ENCODE peak calls at places on chromosomes 1 and 21, in nine cellular contexts. D, E, Z, C, N, K, S, V and O are unnamed samples.

GRCh38 chr21:41583274-41583790 is 75.4 kb upstream of the TMPRSS2 start:
- DNase-seq in D (no peak), E (no peak), Z (no peak), C (no peak), N (no peak), K (no peak), S (no peak), V (peak; percentile 56), O (no peak)

GRCh38 chr1:225694151-225694603 is 41.3 kb upstream of the ENAH start:
- DNase-seq in D (no peak), E (peak; percentile 39), Z (peak; percentile 70), C (no peak), N (no peak), K (no peak), S (peak; percentile 97), V (peak; percentile 16), O (no peak)

GRCh38 chr1:90417139-90417538 is 300.0 kb downstream of the BARHL2 start:
- DNase-seq in D (no peak), E (no peak), Z (no peak), C (no peak), N (no peak), K (no peak), S (no peak), V (no peak), O (no peak)

GRCh38 chr1:12088607-12089006 is 25.5 kb downstream of the TNFRSF8 start:
- DNase-seq in D (no peak), E (no peak), Z (no peak), C (no peak), N (no peak), K (no peak), S (no peak), V (no peak), O (no peak)

GRCh38 chr1:221419513-221420088 is 322.3 kb downstream of the DUSP10 start:
- DNase-seq in D (no peak), E (no peak), Z (no peak), C (no peak), N (no peak), K (no peak), S (peak; percentile 67), V (peak; percentile 13), O (no peak)

GRCh38 chr1:46288485-46289133 is 14.8 kb downstream of the LRRC41 start:
- DNase-seq in D (no peak), E (no peak), Z (no peak), C (no peak), N (no peak), K (no peak), S (peak; percentile 65), V (no peak), O (no peak)

GRCh38 chr1:163361123-163361934 is 39.6 kb downstream of the NUF2 start:
- DNase-seq in D (no peak), E (peak; percentile 50), Z (no peak), C (no peak), N (peak; percentile 8), K (peak; percentile 18), S (peak; percentile 6), V (peak; percentile 42), O (no peak)

GRCh38 chr21:44892536-44893277 is 19.2 kb upstream of the PTTG1IP start:
- DNase-seq in D (peak; percentile 73), E (peak; percentile 62), Z (no peak), C (peak; percentile 58), N (peak; percentile 80), K (peak; percentile 78), S (peak; percentile 53), V (peak; percentile 70), O (no peak)

GRCh38 chr1:32377541-32378220 is 15.3 kb downstream of the TSSK3 start:
- DNase-seq in D (no peak), E (no peak), Z (no peak), C (no peak), N (no peak), K (no peak), S (no peak), V (no peak), O (no peak)

GRCh38 chr21:25572895-25573310 is 34.4 kb downstream of the MRPL39 start:
- DNase-seq in D (no peak), E (no peak), Z (no peak), C (no peak), N (no peak), K (no peak), S (no peak), V (no peak), O (no peak)

GRCh38 chr1:199243423-199244061 is 604.7 kb downstream of the PTPRC start:
- DNase-seq in D (no peak), E (peak; percentile 60), Z (no peak), C (no peak), N (peak; percentile 68), K (peak; percentile 59), S (peak; percentile 57), V (peak; percentile 83), O (no peak)

GRCh38 chr21:28833181-28833580 is 159.5 kb downstream of the LTN1 start:
- DNase-seq in D (no peak), E (no peak), Z (no peak), C (no peak), N (no peak), K (no peak), S (peak; percentile 16), V (peak; percentile 16), O (no peak)

GRCh38 chr1:160007577-160008200 is 24.1 kb downstream of the PIGM start:
- DNase-seq in D (no peak), E (peak; percentile 62), Z (no peak), C (no peak), N (no peak), K (peak; percentile 28), S (peak; percentile 34), V (no peak), O (no peak)

GRCh38 chr1:206583461-206584264 is 28.6 kb downstream of the EIF2D start:
- DNase-seq in D (peak; percentile 74), E (peak; percentile 78), Z (peak; percentile 87), C (peak; percentile 83), N (peak; percentile 74), K (peak; percentile 83), S (peak; percentile 73), V (peak; percentile 85), O (peak; percentile 89)

GRCh38 chr1:178034676-178035075 is 59.2 kb upstream of the RASAL2 start:
- DNase-seq in D (no peak), E (no peak), Z (no peak), C (no peak), N (no peak), K (no peak), S (no peak), V (no peak), O (no peak)

GRCh38 chr1:178038372-178038771 is 55.5 kb upstream of the RASAL2 start:
- DNase-seq in D (no peak), E (no peak), Z (no peak), C (no peak), N (no peak), K (no peak), S (no peak), V (no peak), O (no peak)

GRCh38 chr1:178036090-178036489 is 57.8 kb upstream of the RASAL2 start:
- DNase-seq in D (no peak), E (no peak), Z (no peak), C (no peak), N (no peak), K (no peak), S (no peak), V (no peak), O (no peak)

GRCh38 chr1:178039826-178040380 is 54.0 kb upstream of the RASAL2 start:
- DNase-seq in D (no peak), E (no peak), Z (no peak), C (no peak), N (no peak), K (no peak), S (no peak), V (peak; percentile 51), O (no peak)

GRCh38 chr1:178037510-178038253 is 56.2 kb upstream of the RASAL2 start:
- DNase-seq in D (no peak), E (peak; percentile 79), Z (peak; percentile 75), C (peak; percentile 31), N (peak; percentile 69), K (peak; percentile 83), S (peak; percentile 52), V (peak; percentile 94), O (peak; percentile 88)
- TF ChIP-seq CTCF in D (no peak), E (peak; percentile 34), Z (peak; percentile 53), C (no peak), N (peak; percentile 22), K (no peak), S (peak; percentile 14), V (peak; percentile 90), O (peak; percentile 41)

GRCh38 chr1:228267962-228268890 is 60.4 kb downstream of the OBSCN start:
- DNase-seq in D (peak; percentile 19), E (peak; percentile 77), Z (no peak), C (no peak), N (peak; percentile 2), K (no peak), S (peak; percentile 23), V (no peak), O (peak; percentile 75)
- TF ChIP-seq CTCF in D (no peak), E (no peak), Z (no peak), C (no peak), N (no peak), K (no peak), S (no peak), V (no peak), O (no peak)

GRCh38 chr1:25809929-25810328 is 9.8 kb upstream of the MTFR1L start:
- DNase-seq in D (no peak), E (no peak), Z (no peak), C (no peak), N (no peak), K (no peak), S (no peak), V (no peak), O (no peak)
- TF ChIP-seq CTCF in D (no peak), E (no peak), Z (no peak), C (no peak), N (no peak), K (no peak), S (no peak), V (no peak), O (no peak)

GRCh38 chr1:245437401-245437800 is 282.6 kb downstream of the KIF26B start:
- DNase-seq in D (no peak), E (no peak), Z (no peak), C (no peak), N (no peak), K (no peak), S (no peak), V (no peak), O (no peak)

GRCh38 chr1:245431706-245432105 is 276.9 kb downstream of the KIF26B start:
- DNase-seq in D (no peak), E (no peak), Z (no peak), C (no peak), N (no peak), K (no peak), S (no peak), V (no peak), O (no peak)

GRCh38 chr1:245432221-245432620 is 277.4 kb downstream of the KIF26B start:
- DNase-seq in D (no peak), E (no peak), Z (no peak), C (no peak), N (no peak), K (no peak), S (no peak), V (no peak), O (no peak)

GRCh38 chr1:245436407-245436806 is 281.6 kb downstream of the KIF26B start:
- DNase-seq in D (no peak), E (no peak), Z (no peak), C (no peak), N (no peak), K (no peak), S (no peak), V (no peak), O (no peak)

DNA sequence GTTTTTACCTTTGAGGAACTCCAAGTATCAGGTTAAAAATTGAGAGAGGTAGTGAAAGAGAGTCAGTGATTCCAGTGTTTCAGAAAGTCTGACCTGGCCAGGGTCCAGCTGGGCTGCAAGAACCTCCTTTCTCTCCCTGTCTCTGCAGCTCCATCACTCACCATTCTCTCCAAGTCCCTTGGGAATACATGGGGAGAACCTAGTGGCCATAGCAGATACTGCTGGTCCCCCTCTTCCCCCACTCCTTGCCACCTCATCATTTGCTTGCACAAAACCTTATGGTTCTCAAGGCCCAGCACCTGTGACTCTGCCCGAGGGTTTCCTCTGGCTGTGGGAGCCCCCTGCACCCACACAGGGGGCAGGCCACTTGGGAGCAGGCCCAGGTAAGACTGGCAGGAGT is 279.5 kb downstream of the KIF26B start:
- DNase-seq in D (no peak), E (no peak), Z (no peak), C (no peak), N (no peak), K (no peak), S (no peak), V (no peak), O (no peak)
- TF ChIP-seq CTCF in D (no peak), E (no peak), Z (no peak), C (no peak), N (no peak), K (no peak), S (no peak), V (no peak), O (no peak)